ENCODE peak calls at places on chromosomes 1 and 21, in five cellular contexts. I is tibial artery; Z is activated CD8-positive, alpha-beta T cell treated with anti-CD3 and anti-CD28 coated beads for 36 hours; L is fibroblast of lung; Q is IMR-90. M is an unnamed sample.

GRCh38 chr1:160956966-160957365 is 2.4 kb upstream of the ITLN2 start:
- DNase-seq in L (no peak), Z (no peak), I (no peak), Q (no peak), M (no peak)

GRCh38 chr21:26972131-26972707 is 5.3 kb upstream of the ADAMTS5 start:
- DNase-seq in Z (no peak), Q (no peak), I (no peak), L (no peak), M (no peak)

GRCh38 chr1:21468597-21468996 is 28.7 kb downstream of the NBPF3 start:
- DNase-seq in I (no peak), Q (peak), L (no peak), Z (peak), M (no peak)

GRCh38 chr1:94270801-94271203 is 33.4 kb upstream of the ARHGAP29 start:
- DNase-seq in Z (no peak), I (no peak), L (peak), Q (peak), M (no peak)

GRCh38 chr1:7540816-7541215 is 230.3 kb upstream of the VAMP3 start:
- DNase-seq in Z (no peak), Q (no peak), L (no peak), I (no peak), M (no peak)

GRCh38 chr1:43949663-43950062 is 2.9 kb downstream of the IPO13 start:
- DNase-seq in I (no peak), L (no peak), Z (no peak), Q (no peak), M (no peak)

GRCh38 chr1:172167801-172168596 is 252.5 kb upstream of the C1orf105 start:
- DNase-seq in Q (peak), Z (no peak), I (no peak), L (peak), M (no peak)

GRCh38 chr1:34800214-34800613 is 7.4 kb downstream of the GJA4 start:
- DNase-seq in L (peak), Z (peak), Q (peak), I (no peak), M (no peak)

GRCh38 chr1:91804546-91805023 is 81.4 kb downstream of the TGFBR3 start:
- DNase-seq in I (no peak), L (peak), Q (no peak), Z (peak), M (peak)

GRCh38 chr1:236868625-236869467 is 73.8 kb downstream of the MTR start:
- DNase-seq in Q (peak), L (peak), Z (peak), I (no peak), M (peak)

GRCh38 chr1:16155537-16156410 is at the start of gene EPHA2:
- DNase-seq in Q (peak), L (peak), Z (no peak), I (peak), M (no peak)

GRCh38 chr1:53945183-53945432 is 391 bp downstream of the IFT25 start:
- DNase-seq in I (no peak), Z (no peak), L (no peak), Q (no peak), M (no peak)

GRCh38 chr1:53944469-53945182 is 873 bp downstream of the IFT25 start:
- DNase-seq in Z (peak), Q (no peak), I (no peak), L (no peak), M (no peak)

GRCh38 chr1:53943090-53943489 is 2.4 kb downstream of the IFT25 start:
- DNase-seq in Z (no peak), Q (no peak), L (no peak), I (no peak), M (no peak)

GRCh38 chr1:53943490-53944043 is 1.9 kb downstream of the IFT25 start:
- DNase-seq in I (no peak), Z (no peak), L (no peak), Q (no peak), M (no peak)

DNA sequence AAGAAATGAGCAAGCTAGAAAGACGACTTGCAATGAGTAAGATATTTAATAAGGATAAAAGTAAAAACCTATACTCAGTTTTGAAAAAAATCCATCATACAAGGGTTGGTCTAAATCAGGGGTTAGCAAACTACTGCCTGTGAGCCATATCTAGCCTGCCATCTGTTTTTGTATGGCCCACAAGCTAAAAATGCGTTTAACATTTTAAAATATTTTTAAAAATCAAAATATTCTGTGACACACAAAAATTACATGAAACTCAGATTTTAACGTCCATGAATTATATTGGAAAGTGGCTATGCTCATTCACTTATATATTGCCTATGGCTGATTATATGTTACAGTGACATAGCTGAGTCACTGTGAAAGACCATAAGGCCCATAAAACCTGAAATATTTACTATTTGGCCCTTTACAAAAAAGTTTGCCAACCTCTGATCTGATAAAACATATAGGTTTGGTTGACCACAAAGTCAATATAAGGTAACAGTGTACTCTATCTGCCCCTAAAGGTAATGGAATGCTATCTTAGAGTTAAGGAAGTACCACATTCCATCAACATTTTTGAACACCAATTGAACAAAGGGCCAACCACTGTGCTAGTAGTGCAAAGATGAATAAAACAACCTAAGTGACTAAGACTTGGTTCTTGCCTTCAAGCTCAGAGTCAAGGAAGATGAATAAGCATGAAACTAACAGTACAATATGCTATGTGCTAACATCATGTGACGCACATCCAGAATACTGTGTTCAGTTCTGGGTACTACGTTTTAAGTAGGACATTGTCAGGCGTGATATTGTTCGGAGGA is 3.1 kb downstream of the IFT25 start:
- DNase-seq in Z (no peak), Q (no peak), I (no peak), L (no peak), M (no peak)
- TF ChIP-seq CTCF in Z (no peak), Q (no peak), I (no peak), L (no peak), M (no peak)

GRCh38 chr21:45049725-45050359 is 24.5 kb upstream of the ADARB1 start:
- DNase-seq in L (no peak), Z (no peak), I (no peak), Q (peak), M (no peak)
- TF ChIP-seq CTCF in L (no peak), Z (no peak), I (no peak), Q (no peak), M (no peak)

DNA sequence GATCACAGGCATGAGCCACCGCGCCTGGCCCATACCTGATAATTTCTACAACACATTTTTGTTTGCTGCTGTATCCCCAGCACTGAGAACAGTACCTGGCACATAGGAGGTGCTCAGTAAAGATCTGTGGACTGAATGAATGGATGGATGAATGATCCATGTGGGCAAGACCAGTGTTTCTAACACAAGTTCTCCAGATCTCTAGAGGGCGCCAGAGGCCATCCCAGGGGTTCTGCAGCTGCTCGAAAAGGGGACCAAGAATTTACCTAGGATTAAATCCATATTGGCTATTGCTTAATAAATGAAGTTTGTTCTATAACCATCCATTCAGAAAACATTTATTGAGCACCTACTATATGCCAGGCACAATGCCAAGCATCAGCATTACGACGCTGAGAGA is 167.7 kb downstream of the ACTL8 start:
- DNase-seq in Q (peak), I (peak), Z (peak), L (peak), M (peak)
- TF ChIP-seq CTCF in Q (peak), I (peak), Z (no peak), L (peak), M (peak)

GRCh38 chr1:17163371-17163770 is 41.6 kb upstream of the PADI1 start:
- DNase-seq in Z (no peak), Q (no peak), L (no peak), I (no peak), M (no peak)

GRCh38 chr1:17161926-17162800 is 42.8 kb upstream of the PADI1 start:
- DNase-seq in I (no peak), Q (no peak), Z (no peak), L (no peak), M (no peak)

GRCh38 chr1:17162941-17163340 is 42.0 kb upstream of the PADI1 start:
- DNase-seq in Q (no peak), Z (no peak), L (peak), I (no peak), M (no peak)

GRCh38 chr1:17165823-17166222 is 39.1 kb upstream of the PADI1 start:
- DNase-seq in Q (no peak), Z (no peak), I (no peak), L (no peak), M (no peak)

GRCh38 chr1:17163789-17164666 is 40.9 kb upstream of the PADI1 start:
- DNase-seq in I (no peak), Q (no peak), L (no peak), Z (no peak), M (no peak)
- TF ChIP-seq CTCF in I (no peak), Q (no peak), L (no peak), Z (no peak), M (no peak)

GRCh38 chr1:68010094-68010493 is 40.3 kb downstream of the DIRAS3 start:
- DNase-seq in I (no peak), Z (no peak), L (peak), Q (peak), M (no peak)
- TF ChIP-seq CTCF in I (peak), Z (no peak), L (peak), Q (peak), M (no peak)

GRCh38 chr1:207088161-207088560 is 499 bp upstream of the C4BPB start:
- DNase-seq in Q (no peak), L (peak), I (no peak), Z (no peak), M (no peak)
- TF ChIP-seq CTCF in Q (no peak), L (no peak), I (no peak), Z (no peak), M (no peak)

GRCh38 chr1:202038688-202039346 is 28.4 kb downstream of the ELF3 start:
- DNase-seq in L (no peak), Q (no peak), Z (no peak), I (no peak), M (no peak)

GRCh38 chr1:202034683-202035462 is 24.5 kb downstream of the ELF3 start:
- DNase-seq in L (peak), I (peak), Q (peak), Z (no peak), M (peak)

GRCh38 chr1:202034149-202034682 is 23.8 kb downstream of the ELF3 start:
- DNase-seq in Q (no peak), I (no peak), Z (no peak), L (no peak), M (no peak)

GRCh38 chr1:202037706-202038296 is 27.4 kb downstream of the ELF3 start:
- DNase-seq in I (no peak), L (peak), Q (peak), Z (no peak), M (no peak)

GRCh38 chr1:202036595-202037387 is 26.4 kb downstream of the ELF3 start:
- DNase-seq in I (no peak), Q (no peak), Z (no peak), L (no peak), M (no peak)
- TF ChIP-seq CTCF in I (no peak), Q (no peak), Z (no peak), L (no peak), M (no peak)